ENCODE peak calls at places on chromosomes 5 and 9, in five cellular contexts. One of them, this sample, is unnamed.

GRCh38 chr5:44189255-44189654 is 200.0 kb downstream of the FGF10 start:
- DNase-seq in stimulated activated CD8-positive, alpha-beta memory T cell treated with anti-CD3 and anti-CD28 coated beads, Interleukin-12 subunit alpha, Interleukin-12 subunit beta, amount 100 ng/mL, for 1 hour: no peak
- DNase-seq in HFF-Myc: no peak
- DNase-seq in fibroblast of the aortic adventitia: no peak
- DNase-seq in substantia nigra: no peak
- DNase-seq in this sample: no peak

GRCh38 chr9:106324596-106325280 is 538.2 kb upstream of the ZNF462 start:
- DNase-seq in stimulated activated CD8-positive, alpha-beta memory T cell treated with anti-CD3 and anti-CD28 coated beads, Interleukin-12 subunit alpha, Interleukin-12 subunit beta, amount 100 ng/mL, for 1 hour: no peak
- DNase-seq in HFF-Myc: no peak
- DNase-seq in fibroblast of the aortic adventitia: no peak
- DNase-seq in substantia nigra: no peak
- DNase-seq in this sample: no peak

GRCh38 chr5:143569213-143569663 is 165.8 kb upstream of the NR3C1 start:
- DNase-seq in stimulated activated CD8-positive, alpha-beta memory T cell treated with anti-CD3 and anti-CD28 coated beads, Interleukin-12 subunit alpha, Interleukin-12 subunit beta, amount 100 ng/mL, for 1 hour: no peak
- DNase-seq in HFF-Myc: no peak
- DNase-seq in fibroblast of the aortic adventitia: peak
- DNase-seq in substantia nigra: no peak
- DNase-seq in this sample: no peak

GRCh38 chr9:136840140-136840876 is 2.0 kb upstream of the AJM1 start:
- DNase-seq in stimulated activated CD8-positive, alpha-beta memory T cell treated with anti-CD3 and anti-CD28 coated beads, Interleukin-12 subunit alpha, Interleukin-12 subunit beta, amount 100 ng/mL, for 1 hour: no peak
- DNase-seq in HFF-Myc: no peak
- DNase-seq in fibroblast of the aortic adventitia: no peak
- DNase-seq in substantia nigra: no peak
- DNase-seq in this sample: no peak

GRCh38 chr9:89723696-89724095 is 118.9 kb downstream of the GADD45G start:
- DNase-seq in stimulated activated CD8-positive, alpha-beta memory T cell treated with anti-CD3 and anti-CD28 coated beads, Interleukin-12 subunit alpha, Interleukin-12 subunit beta, amount 100 ng/mL, for 1 hour: no peak
- DNase-seq in HFF-Myc: no peak
- DNase-seq in fibroblast of the aortic adventitia: no peak
- DNase-seq in substantia nigra: no peak
- DNase-seq in this sample: no peak

GRCh38 chr9:134602547-134603362 is 38.8 kb upstream of the COL5A1 start:
- DNase-seq in stimulated activated CD8-positive, alpha-beta memory T cell treated with anti-CD3 and anti-CD28 coated beads, Interleukin-12 subunit alpha, Interleukin-12 subunit beta, amount 100 ng/mL, for 1 hour: no peak
- DNase-seq in HFF-Myc: peak
- DNase-seq in fibroblast of the aortic adventitia: peak
- DNase-seq in substantia nigra: no peak
- DNase-seq in this sample: peak

GRCh38 chr5:25327173-25327572 is 682.4 kb upstream of the CDH10 start:
- DNase-seq in stimulated activated CD8-positive, alpha-beta memory T cell treated with anti-CD3 and anti-CD28 coated beads, Interleukin-12 subunit alpha, Interleukin-12 subunit beta, amount 100 ng/mL, for 1 hour: no peak
- DNase-seq in HFF-Myc: no peak
- DNase-seq in fibroblast of the aortic adventitia: no peak
- DNase-seq in substantia nigra: no peak
- DNase-seq in this sample: no peak

GRCh38 chr9:100221538-100221937 is 122.5 kb downstream of the INVS start:
- DNase-seq in stimulated activated CD8-positive, alpha-beta memory T cell treated with anti-CD3 and anti-CD28 coated beads, Interleukin-12 subunit alpha, Interleukin-12 subunit beta, amount 100 ng/mL, for 1 hour: no peak
- DNase-seq in HFF-Myc: no peak
- DNase-seq in fibroblast of the aortic adventitia: no peak
- DNase-seq in substantia nigra: no peak
- DNase-seq in this sample: no peak

GRCh38 chr5:14870347-14871083 is 1.1 kb downstream of the ANKH start:
- DNase-seq in stimulated activated CD8-positive, alpha-beta memory T cell treated with anti-CD3 and anti-CD28 coated beads, Interleukin-12 subunit alpha, Interleukin-12 subunit beta, amount 100 ng/mL, for 1 hour: peak
- DNase-seq in HFF-Myc: no peak
- DNase-seq in fibroblast of the aortic adventitia: peak
- DNase-seq in substantia nigra: peak
- DNase-seq in this sample: no peak

GRCh38 chr9:109092051-109092580 is 27.6 kb downstream of the TMEM245 start:
- DNase-seq in stimulated activated CD8-positive, alpha-beta memory T cell treated with anti-CD3 and anti-CD28 coated beads, Interleukin-12 subunit alpha, Interleukin-12 subunit beta, amount 100 ng/mL, for 1 hour: no peak
- DNase-seq in HFF-Myc: no peak
- DNase-seq in fibroblast of the aortic adventitia: peak
- DNase-seq in substantia nigra: no peak
- DNase-seq in this sample: no peak

GRCh38 chr5:177453852-177454396 is 7.3 kb downstream of the PRR7 start:
- DNase-seq in stimulated activated CD8-positive, alpha-beta memory T cell treated with anti-CD3 and anti-CD28 coated beads, Interleukin-12 subunit alpha, Interleukin-12 subunit beta, amount 100 ng/mL, for 1 hour: no peak
- DNase-seq in HFF-Myc: no peak
- DNase-seq in fibroblast of the aortic adventitia: peak
- DNase-seq in substantia nigra: peak
- DNase-seq in this sample: no peak

GRCh38 chr9:15915711-15916110 is 362.9 kb downstream of the CCDC171 start:
- DNase-seq in stimulated activated CD8-positive, alpha-beta memory T cell treated with anti-CD3 and anti-CD28 coated beads, Interleukin-12 subunit alpha, Interleukin-12 subunit beta, amount 100 ng/mL, for 1 hour: no peak
- DNase-seq in HFF-Myc: no peak
- DNase-seq in fibroblast of the aortic adventitia: no peak
- DNase-seq in substantia nigra: no peak
- DNase-seq in this sample: no peak

GRCh38 chr5:141618804-141619554 is at the start of gene DIAPH1:
- DNase-seq in stimulated activated CD8-positive, alpha-beta memory T cell treated with anti-CD3 and anti-CD28 coated beads, Interleukin-12 subunit alpha, Interleukin-12 subunit beta, amount 100 ng/mL, for 1 hour: peak
- DNase-seq in HFF-Myc: peak
- DNase-seq in fibroblast of the aortic adventitia: peak
- DNase-seq in substantia nigra: peak
- DNase-seq in this sample: no peak

GRCh38 chr5:124910354-124911016 is 164.0 kb upstream of the ZNF608 start:
- DNase-seq in stimulated activated CD8-positive, alpha-beta memory T cell treated with anti-CD3 and anti-CD28 coated beads, Interleukin-12 subunit alpha, Interleukin-12 subunit beta, amount 100 ng/mL, for 1 hour: no peak
- DNase-seq in HFF-Myc: no peak
- DNase-seq in fibroblast of the aortic adventitia: no peak
- DNase-seq in substantia nigra: no peak
- DNase-seq in this sample: no peak

GRCh38 chr9:128007566-128008138 is 26.9 kb upstream of the EEIG1 start:
- DNase-seq in stimulated activated CD8-positive, alpha-beta memory T cell treated with anti-CD3 and anti-CD28 coated beads, Interleukin-12 subunit alpha, Interleukin-12 subunit beta, amount 100 ng/mL, for 1 hour: peak
- DNase-seq in HFF-Myc: peak
- DNase-seq in fibroblast of the aortic adventitia: peak
- DNase-seq in substantia nigra: no peak
- DNase-seq in this sample: peak

GRCh38 chr5:53256746-53257145 is 147.2 kb upstream of the MOCS2 start:
- DNase-seq in stimulated activated CD8-positive, alpha-beta memory T cell treated with anti-CD3 and anti-CD28 coated beads, Interleukin-12 subunit alpha, Interleukin-12 subunit beta, amount 100 ng/mL, for 1 hour: no peak
- DNase-seq in HFF-Myc: no peak
- DNase-seq in fibroblast of the aortic adventitia: peak
- DNase-seq in substantia nigra: no peak
- DNase-seq in this sample: no peak

GRCh38 chr9:81626511-81626910 is 62.8 kb downstream of the TLE1 start:
- DNase-seq in stimulated activated CD8-positive, alpha-beta memory T cell treated with anti-CD3 and anti-CD28 coated beads, Interleukin-12 subunit alpha, Interleukin-12 subunit beta, amount 100 ng/mL, for 1 hour: no peak
- DNase-seq in HFF-Myc: no peak
- DNase-seq in fibroblast of the aortic adventitia: no peak
- DNase-seq in substantia nigra: no peak
- DNase-seq in this sample: no peak

GRCh38 chr5:74056789-74057164 is 430.8 kb downstream of the ARHGEF28 start:
- DNase-seq in stimulated activated CD8-positive, alpha-beta memory T cell treated with anti-CD3 and anti-CD28 coated beads, Interleukin-12 subunit alpha, Interleukin-12 subunit beta, amount 100 ng/mL, for 1 hour: no peak
- DNase-seq in HFF-Myc: no peak
- DNase-seq in fibroblast of the aortic adventitia: peak
- DNase-seq in substantia nigra: no peak
- DNase-seq in this sample: peak

GRCh38 chr5:172733179-172733973 is 37.6 kb downstream of the DUSP1 start:
- DNase-seq in stimulated activated CD8-positive, alpha-beta memory T cell treated with anti-CD3 and anti-CD28 coated beads, Interleukin-12 subunit alpha, Interleukin-12 subunit beta, amount 100 ng/mL, for 1 hour: no peak
- DNase-seq in HFF-Myc: peak
- DNase-seq in fibroblast of the aortic adventitia: peak
- DNase-seq in substantia nigra: no peak
- DNase-seq in this sample: no peak

This sample was measured in glomerular endothelial cell.